ENCODE peak calls at places on chromosomes 3 and 15, in nine cellular contexts. J is IMR-90, T is fibroblast of lung, Z is neuronal stem cell, N is GM12878, W is OCI-LY7, L is A549, R is H9, G is PC-3. M is an unnamed sample.

GRCh38 chr15:66634540-66634939 is 67.5 kb upstream of the SMAD6 start:
- DNase-seq in J (no peak), T (no peak), Z (no peak), N (no peak), W (no peak), L (no peak), R (no peak), G (no peak), M (no peak)

GRCh38 chr3:60365360-60365759 is 885.9 kb downstream of the FHIT start:
- DNase-seq in J (peak; percentile 69), T (peak; percentile 74), Z (no peak), N (no peak), W (no peak), L (no peak), R (no peak), G (peak; percentile 43), M (no peak)

GRCh38 chr15:89361451-89362202 is 27.0 kb upstream of the POLG start:
- DNase-seq in J (peak; percentile 52), T (peak; percentile 64), Z (peak; percentile 82), N (no peak), W (no peak), L (peak; percentile 66), R (peak; percentile 89), G (peak; percentile 57), M (peak; percentile 93)

GRCh38 chr15:40339621-40339945 is 1.2 kb downstream of the CCDC9B start:
- DNase-seq in J (no peak), T (no peak), Z (no peak), N (no peak), W (no peak), L (peak; percentile 14), R (no peak), G (no peak), M (no peak)

GRCh38 chr15:29638011-29638410 is 184.3 kb downstream of the TJP1 start:
- DNase-seq in J (no peak), T (no peak), Z (no peak), N (no peak), W (no peak), L (no peak), R (no peak), G (no peak), M (no peak)

GRCh38 chr3:127750226-127751031 is 71.9 kb downstream of the MGLL start:
- DNase-seq in J (peak; percentile 94), T (peak; percentile 85), Z (no peak), N (peak; percentile 88), W (peak; percentile 60), L (no peak), R (no peak), G (peak; percentile 79), M (no peak)

GRCh38 chr3:17213102-17213501 is 328.3 kb downstream of the PLCL2 start:
- DNase-seq in J (peak; percentile 65), T (peak; percentile 52), Z (no peak), N (no peak), W (no peak), L (no peak), R (no peak), G (peak; percentile 90), M (no peak)

GRCh38 chr3:193552911-193553310 is 1.8 kb downstream of the ATP13A4 start:
- DNase-seq in J (no peak), T (no peak), Z (no peak), N (no peak), W (no peak), L (no peak), R (no peak), G (no peak), M (no peak)

GRCh38 chr3:185465471-185465870 is 33.4 kb downstream of the TMEM41A start:
- DNase-seq in J (no peak), T (no peak), Z (no peak), N (no peak), W (no peak), L (no peak), R (no peak), G (no peak), M (no peak)

GRCh38 chr3:65955792-65956477 is 82.8 kb downstream of the MAGI1 start:
- DNase-seq in J (peak; percentile 88), T (peak; percentile 40), Z (no peak), N (no peak), W (no peak), L (peak; percentile 37), R (no peak), G (peak; percentile 75), M (no peak)

GRCh38 chr3:39809181-39809994 is at the start of gene MYRIP:
- DNase-seq in J (no peak), T (no peak), Z (peak; percentile 73), N (no peak), W (no peak), L (no peak), R (peak; percentile 86), G (peak; percentile 22), M (peak; percentile 93)

GRCh38 chr15:40081691-40082194 is 26.9 kb downstream of the BMF start:
- DNase-seq in J (peak; percentile 75), T (peak; percentile 85), Z (peak; percentile 84), N (no peak), W (no peak), L (peak; percentile 32), R (peak; percentile 71), G (peak; percentile 51), M (peak; percentile 94)

GRCh38 chr3:30649572-30650310 is 43.3 kb downstream of the TGFBR2 start:
- DNase-seq in J (peak; percentile 88), T (peak; percentile 78), Z (no peak), N (no peak), W (peak; percentile 77), L (no peak), R (no peak), G (no peak), M (no peak)

GRCh38 chr3:132347095-132347494 is 29.9 kb downstream of the ACP3 start:
- DNase-seq in J (no peak), T (no peak), Z (no peak), N (no peak), W (no peak), L (peak; percentile 24), R (no peak), G (peak; percentile 76), M (no peak)

GRCh38 chr3:115913069-115913686 is 289.9 kb downstream of the GAP43 start:
- DNase-seq in J (peak; percentile 28), T (peak; percentile 24), Z (no peak), N (no peak), W (no peak), L (no peak), R (no peak), G (peak; percentile 50), M (no peak)

GRCh38 chr15:43190178-43190577 is 5.0 kb downstream of the CCNDBP1 start:
- DNase-seq in J (peak; percentile 26), T (no peak), Z (no peak), N (no peak), W (no peak), L (no peak), R (no peak), G (no peak), M (no peak)

GRCh38 chr3:64440498-64440897 is 215.2 kb upstream of the PRICKLE2 start:
- DNase-seq in J (peak; percentile 91), T (peak; percentile 91), Z (no peak), N (no peak), W (no peak), L (peak; percentile 40), R (no peak), G (peak; percentile 53), M (no peak)

GRCh38 chr3:169781209-169781855 is 8.1 kb downstream of the MYNN start:
- DNase-seq in J (no peak), T (no peak), Z (no peak), N (no peak), W (no peak), L (no peak), R (no peak), G (no peak), M (no peak)
- H3K4me2 ChIP-seq in J (no peak overlapping the region), T (no peak overlapping the region), Z (no peak overlapping the region), N (no peak overlapping the region), W (no peak overlapping the region), L (no peak overlapping the region), R (no peak overlapping the region), G (no peak overlapping the region), M (no peak overlapping the region)

DNA sequence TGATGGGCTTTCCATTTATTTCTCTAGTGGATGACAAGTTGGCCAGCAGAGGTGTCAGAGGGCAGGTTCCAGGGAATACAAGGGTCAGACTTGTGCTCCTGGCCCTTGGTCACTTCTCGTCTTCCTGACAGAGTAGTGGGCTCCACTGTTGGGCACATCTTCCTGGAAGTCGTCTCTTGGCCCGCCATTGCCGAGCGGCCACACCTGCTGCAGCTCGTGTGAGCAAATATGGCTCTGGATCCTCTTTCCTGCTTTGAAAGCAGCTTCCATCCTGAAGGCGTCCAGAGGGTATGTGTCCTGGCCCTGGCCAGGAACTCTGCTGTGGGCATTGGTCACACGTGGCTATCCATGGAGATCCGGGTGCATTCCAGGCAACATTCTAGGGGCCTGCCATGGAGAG is 100.2 kb downstream of the SNRPN start:
- DNase-seq in J (no peak), T (no peak), Z (no peak), N (no peak), W (no peak), L (no peak), R (peak; percentile 13), G (no peak), M (no peak)
- H3K9me3 ChIP-seq in J (peaks cover 100% of the 10 kb centered on the region), T (peaks cover 27% of the 10 kb centered on the region), Z (peaks cover 100% of the 10 kb centered on the region), N (peaks cover 66% of the 10 kb centered on the region), W (peaks cover 3% of the 10 kb centered on the region), L (peaks cover 68% of the 10 kb centered on the region), R (peaks cover 93% of the 10 kb centered on the region), G (peaks cover 74% of the 10 kb centered on the region), M (peaks cover 29% of the 10 kb centered on the region)

GRCh38 chr3:37668431-37668830 is 193.2 kb upstream of the CTDSPL start:
- DNase-seq in J (no peak), T (peak; percentile 18), Z (no peak), N (no peak), W (no peak), L (no peak), R (no peak), G (no peak), M (no peak)
- H3K4me2 ChIP-seq in J (no peak overlapping the region), T (no peak overlapping the region), Z (no peak overlapping the region), N (no peak overlapping the region), W (no peak overlapping the region), L (no peak overlapping the region), R (no peak overlapping the region), G (no peak overlapping the region), M (no peak overlapping the region)

GRCh38 chr3:13808576-13808975 is 71.3 kb downstream of the WNT7A start:
- DNase-seq in J (no peak), T (no peak), Z (no peak), N (no peak), W (no peak), L (no peak), R (no peak), G (no peak), M (no peak)

GRCh38 chr3:13811614-13812013 is 68.3 kb downstream of the WNT7A start:
- DNase-seq in J (no peak), T (no peak), Z (no peak), N (no peak), W (no peak), L (no peak), R (no peak), G (no peak), M (no peak)

GRCh38 chr3:13815088-13815683 is 64.7 kb downstream of the WNT7A start:
- DNase-seq in J (no peak), T (no peak), Z (no peak), N (no peak), W (no peak), L (no peak), R (no peak), G (no peak), M (no peak)

DNA sequence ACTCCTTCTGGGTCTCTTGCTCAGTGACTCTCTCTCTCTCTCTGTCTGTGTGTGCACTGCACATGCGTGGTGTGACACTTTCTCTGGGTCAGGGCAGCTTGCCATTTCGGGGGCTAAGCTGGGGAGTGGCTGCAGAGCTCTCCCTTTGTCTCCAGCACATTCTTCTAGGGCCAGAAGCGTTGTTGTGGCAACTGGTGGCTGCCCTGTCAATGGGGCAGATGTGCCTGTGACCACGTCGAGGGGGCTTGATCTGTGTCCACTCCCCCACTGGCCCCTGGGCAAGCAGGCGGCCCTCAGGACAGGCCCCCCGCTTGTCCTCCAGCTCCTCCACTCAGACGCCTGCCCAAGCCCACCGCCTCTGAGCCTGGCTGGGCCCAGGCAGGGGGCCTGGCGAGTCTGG is 67.8 kb downstream of the WNT7A start:
- DNase-seq in J (no peak), T (no peak), Z (peak; percentile 54), N (no peak), W (no peak), L (no peak), R (no peak), G (no peak), M (peak; percentile 54)
- H3K9me3 ChIP-seq in J (peaks cover 44% of the 10 kb centered on the region), T (no peaks in the 10 kb centered on the region), Z (peaks cover 45% of the 10 kb centered on the region), N (peaks cover 9% of the 10 kb centered on the region), W (no peaks in the 10 kb centered on the region), L (peaks cover 48% of the 10 kb centered on the region), R (peaks cover 29% of the 10 kb centered on the region), G (peaks cover 21% of the 10 kb centered on the region), M (peaks cover 12% of the 10 kb centered on the region)

M was measured in neural progenitor cell.